ENCODE peak calls at places on chromosome 3, in six cellular contexts. I, Y, A, N, V and R are unnamed samples.
A peak's percentile ranks its signal among the peaks of the same experiment; 100 is the strongest.

GRCh38 chr3:63639821-63640220 is 12.7 kb upstream of the SNTN start:
- ATAC-seq in I (no peak), Y (no peak), A (no peak), N (no peak), V (no peak), R (no peak)

GRCh38 chr3:82133070-82133606 is 371.7 kb upstream of the GBE1 start:
- ATAC-seq in I (peak; percentile 90), Y (peak; percentile 74), A (peak; percentile 93), N (peak; percentile 77), V (peak; percentile 81), R (peak; percentile 65)

GRCh38 chr3:8882171-8882593 is 81.1 kb downstream of the RAD18 start:
- ATAC-seq in I (no peak), Y (peak; percentile 79), A (peak; percentile 61), N (no peak), V (no peak), R (no peak)

GRCh38 chr3:173876476-173876875 is 478.9 kb downstream of the NLGN1 start:
- ATAC-seq in I (no peak), Y (no peak), A (no peak), N (no peak), V (no peak), R (no peak)

GRCh38 chr3:141271279-141272033 is 39.8 kb downstream of the PXYLP1 start:
- ATAC-seq in I (peak; percentile 88), Y (no peak), A (no peak), N (no peak), V (no peak), R (no peak)

GRCh38 chr3:49058011-49058410 is 28.8 kb upstream of the IMPDH2 start:
- ATAC-seq in I (no peak), Y (no peak), A (no peak), N (no peak), V (no peak), R (no peak)

GRCh38 chr3:69671082-69671952 is 67.9 kb upstream of the MITF start:
- ATAC-seq in I (no peak), Y (peak; percentile 56), A (peak; percentile 51), N (peak; percentile 53), V (no peak), R (no peak)

GRCh38 chr3:24604215-24604614 is 109.6 kb upstream of the THRB start:
- ATAC-seq in I (no peak), Y (no peak), A (no peak), N (no peak), V (no peak), R (no peak)

GRCh38 chr3:67357610-67358458 is 296.6 kb downstream of the SUCLG2 start:
- ATAC-seq in I (peak; percentile 97), Y (peak; percentile 76), A (peak; percentile 75), N (peak; percentile 96), V (no peak), R (no peak)

GRCh38 chr3:190338717-190339116 is 16.5 kb upstream of the CLDN1 start:
- ATAC-seq in I (peak; percentile 45), Y (no peak), A (peak; percentile 52), N (peak; percentile 43), V (peak; percentile 61), R (no peak)

GRCh38 chr3:41317718-41318117 is 118.4 kb downstream of the CTNNB1 start:
- ATAC-seq in I (no peak), Y (no peak), A (no peak), N (no peak), V (no peak), R (no peak)

GRCh38 chr3:17833786-17834559 is 91.5 kb upstream of the TBC1D5 start:
- ATAC-seq in I (no peak), Y (no peak), A (no peak), N (no peak), V (no peak), R (no peak)

GRCh38 chr3:124731760-124732159 is 1.5 kb downstream of the UMPS start:
- ATAC-seq in I (no peak), Y (no peak), A (no peak), N (no peak), V (no peak), R (no peak)

GRCh38 chr3:124730920-124731297 is 657 bp downstream of the UMPS start:
- ATAC-seq in I (peak; percentile 79), Y (peak; percentile 60), A (peak; percentile 11), N (no peak), V (no peak), R (no peak)

DNA sequence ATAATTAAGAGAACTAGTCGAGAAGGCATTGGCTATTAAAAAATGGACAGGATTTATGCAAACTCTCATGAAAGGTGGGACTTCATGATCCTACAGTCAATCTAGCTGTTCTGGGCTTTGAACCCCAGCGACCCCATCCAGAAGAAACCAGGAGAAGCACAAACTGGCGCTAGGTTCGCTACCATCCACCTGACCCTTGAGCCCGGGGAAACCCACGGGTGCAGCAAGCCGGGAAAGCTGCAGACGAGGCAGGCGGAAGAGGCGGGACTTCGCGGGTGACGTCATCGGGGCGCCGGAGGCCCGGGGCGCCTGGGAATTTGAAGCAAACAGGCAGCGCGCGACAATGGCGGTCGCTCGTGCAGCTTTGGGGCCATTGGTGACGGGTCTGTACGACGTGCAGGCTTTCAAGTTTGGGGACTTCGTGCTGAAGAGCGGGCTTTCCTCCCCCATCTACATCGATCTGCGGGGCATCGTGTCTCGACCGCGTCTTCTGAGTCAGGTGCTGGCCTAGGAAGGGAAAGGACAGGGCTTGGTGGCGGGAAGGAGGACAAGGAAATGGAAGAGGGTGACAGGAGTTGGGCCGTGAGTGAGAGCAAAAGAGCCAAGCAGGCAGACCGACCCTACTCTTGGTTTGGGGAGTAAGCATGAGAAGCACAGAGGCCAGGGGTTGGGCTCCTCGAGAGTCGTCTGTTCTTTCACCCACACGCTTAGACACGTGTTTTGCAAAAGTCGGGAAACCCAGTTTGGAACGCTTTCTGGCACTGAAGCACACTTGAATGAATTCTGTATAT is at the start of gene UMPS:
- ATAC-seq in I (peak; percentile 96), Y (peak; percentile 96), A (peak; percentile 97), N (peak; percentile 100), V (peak; percentile 94), R (peak; percentile 97)
- TF ChIP-seq EP300 in I (no peak), Y (no peak), A (no peak), N (no peak), V (no peak), R (no peak)

GRCh38 chr3:113194747-113195400 is 16.5 kb upstream of the BOC start:
- ATAC-seq in I (no peak), Y (no peak), A (no peak), N (no peak), V (no peak), R (no peak)
- TF ChIP-seq EP300 in I (no peak), Y (no peak), A (no peak), N (no peak), V (no peak), R (no peak)

GRCh38 chr3:120094776-120095225 is 554 bp upstream of the GSK3B start:
- ATAC-seq in I (peak; percentile 88), Y (peak; percentile 82), A (peak; percentile 76), N (peak; percentile 84), V (peak; percentile 97), R (peak; percentile 91)

GRCh38 chr3:120092444-120092843 is 1.8 kb downstream of the GSK3B start:
- ATAC-seq in I (no peak), Y (no peak), A (no peak), N (no peak), V (no peak), R (no peak)

GRCh38 chr3:120093119-120093922 is 926 bp downstream of the GSK3B start:
- ATAC-seq in I (no peak), Y (no peak), A (no peak), N (no peak), V (no peak), R (no peak)

GRCh38 chr3:120093923-120094775 is at the start of gene GSK3B:
- ATAC-seq in I (peak; percentile 73), Y (peak; percentile 78), A (peak; percentile 68), N (peak; percentile 58), V (peak; percentile 94), R (peak; percentile 76)

GRCh38 chr3:120095226-120096165 is 1.2 kb upstream of the GSK3B start:
- ATAC-seq in I (peak; percentile 78), Y (peak; percentile 76), A (peak; percentile 66), N (peak; percentile 65), V (peak; percentile 91), R (peak; percentile 57)
- TF ChIP-seq EP300 in I (no peak), Y (peak; percentile 20), A (peak; percentile 72), N (no peak), V (no peak), R (peak; percentile 22)

DNA sequence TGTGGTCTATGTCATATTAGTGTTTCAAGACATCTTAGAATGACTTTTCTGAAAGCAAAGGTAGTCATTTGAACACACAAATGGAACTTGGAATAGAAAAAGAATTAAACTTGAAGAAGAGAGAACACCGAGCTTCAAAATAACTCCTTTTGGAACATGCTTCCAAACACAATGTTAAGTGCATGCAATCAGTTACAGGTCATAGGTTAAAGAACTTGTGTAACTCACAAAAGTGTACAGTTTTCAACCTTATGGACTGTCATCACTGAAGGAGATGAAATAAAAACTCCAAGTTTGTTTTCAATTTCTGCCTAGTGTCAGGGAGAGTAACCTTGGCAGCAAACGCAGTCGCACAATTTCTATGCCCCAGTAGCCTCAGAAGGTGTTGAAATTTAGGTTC is 192.9 kb upstream of the NECTIN3 start:
- ATAC-seq in I (no peak), Y (no peak), A (no peak), N (no peak), V (no peak), R (no peak)
- TF ChIP-seq EP300 in I (no peak), Y (no peak), A (no peak), N (no peak), V (no peak), R (no peak)

GRCh38 chr3:101724329-101725191 is at the start of gene CEP97:
- ATAC-seq in I (peak; percentile 99), Y (peak; percentile 98), A (peak; percentile 95), N (peak; percentile 98), V (peak; percentile 100), R (peak; percentile 99)
- TF ChIP-seq EP300 in I (no peak), Y (peak; percentile 17), A (no peak), N (no peak), V (no peak), R (no peak)

GRCh38 chr3:107189158-107189791 is 188.0 kb upstream of the CCDC54 start:
- ATAC-seq in I (no peak), Y (no peak), A (no peak), N (no peak), V (peak; percentile 55), R (no peak)
- TF ChIP-seq EP300 in I (no peak), Y (no peak), A (no peak), N (no peak), V (no peak), R (no peak)

DNA sequence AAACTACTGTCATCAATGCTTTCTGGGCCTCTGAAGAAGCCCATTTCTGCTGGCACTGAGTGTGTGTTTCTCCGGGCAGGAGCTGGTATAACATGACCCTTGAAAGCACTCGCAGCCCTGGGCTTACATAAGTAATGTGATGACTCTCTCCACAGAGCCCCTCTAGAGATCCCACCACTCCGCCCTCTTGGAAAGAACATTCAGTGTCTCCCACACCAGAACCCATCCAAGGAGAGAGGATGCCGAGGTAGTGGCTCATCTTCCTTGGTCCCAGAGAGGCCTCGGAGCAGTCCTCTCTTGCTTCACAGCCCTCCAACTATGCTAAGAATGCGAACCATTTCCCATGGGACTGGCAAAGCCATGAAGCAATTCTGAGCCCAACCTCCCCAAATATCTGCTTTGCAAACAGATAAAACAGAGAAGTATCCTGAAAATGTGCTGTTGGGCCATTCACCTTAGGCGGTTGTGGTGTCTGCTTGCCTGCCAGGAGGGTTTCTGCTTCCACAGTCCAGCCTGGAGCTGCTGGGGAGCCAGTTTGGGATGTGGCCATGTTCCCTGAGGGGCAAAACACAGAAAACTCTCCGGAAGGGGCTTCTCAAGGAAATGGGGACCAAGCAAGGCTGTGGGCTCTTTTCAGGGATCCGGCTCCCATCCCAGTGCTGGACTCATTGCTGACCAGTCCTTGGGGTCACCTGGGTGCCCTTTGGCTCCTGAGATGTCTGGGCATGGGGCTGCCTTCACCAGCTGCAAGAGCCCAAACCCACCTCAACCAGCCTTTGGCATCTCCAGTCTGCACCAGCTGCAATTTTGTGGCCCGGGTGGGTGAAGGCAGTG is 47.3 kb downstream of the AMOTL2 start:
- ATAC-seq in I (peak; percentile 95), Y (no peak), A (no peak), N (peak; percentile 82), V (peak; percentile 77), R (peak; percentile 91)
- TF ChIP-seq EP300 in I (peak; percentile 66), Y (no peak), A (no peak), N (peak; percentile 94), V (no peak), R (no peak)